ENCODE peak calls at places on chromosomes 3 and 15, in seven cellular contexts. One of them, this sample, is unnamed.
A peak's percentile ranks its signal among the peaks of the same experiment; 100 is the strongest.

GRCh38 chr15:75249726-75250125 is 8.4 kb upstream of the GOLGA6C start:
- DNase-seq in astrocyte: no peak
- DNase-seq in ovary: no peak
- DNase-seq in brain microvascular endothelial cell: no peak
- DNase-seq in mesendoderm: no peak
- DNase-seq in spleen: no peak
- DNase-seq in dorsolateral prefrontal cortex: no peak
- DNase-seq in this sample: no peak

GRCh38 chr3:44114142-44114541 is 127.5 kb upstream of the TOPAZ1 start:
- DNase-seq in astrocyte: no peak
- DNase-seq in ovary: no peak
- DNase-seq in brain microvascular endothelial cell: peak; percentile 40
- DNase-seq in mesendoderm: peak; percentile 74
- DNase-seq in spleen: peak; percentile 81
- DNase-seq in dorsolateral prefrontal cortex: peak; percentile 58
- DNase-seq in this sample: no peak

GRCh38 chr3:148992027-148992634 is 791 bp downstream of the GYG1 start:
- DNase-seq in astrocyte: no peak
- DNase-seq in ovary: peak; percentile 63
- DNase-seq in brain microvascular endothelial cell: peak; percentile 29
- DNase-seq in mesendoderm: peak; percentile 40
- DNase-seq in spleen: peak; percentile 92
- DNase-seq in dorsolateral prefrontal cortex: peak; percentile 49
- DNase-seq in this sample: peak; percentile 20

GRCh38 chr15:61499371-61499770 is 270.3 kb upstream of the RORA start:
- DNase-seq in astrocyte: peak; percentile 5
- DNase-seq in ovary: no peak
- DNase-seq in brain microvascular endothelial cell: no peak
- DNase-seq in mesendoderm: no peak
- DNase-seq in spleen: no peak
- DNase-seq in dorsolateral prefrontal cortex: no peak
- DNase-seq in this sample: no peak

GRCh38 chr3:184726497-184726896 is 14.6 kb upstream of the MAGEF1 start:
- DNase-seq in astrocyte: no peak
- DNase-seq in ovary: no peak
- DNase-seq in brain microvascular endothelial cell: no peak
- DNase-seq in mesendoderm: no peak
- DNase-seq in spleen: no peak
- DNase-seq in dorsolateral prefrontal cortex: no peak
- DNase-seq in this sample: no peak

GRCh38 chr3:65402597-65402996 is 636.1 kb downstream of the MAGI1 start:
- DNase-seq in astrocyte: peak; percentile 82
- DNase-seq in ovary: no peak
- DNase-seq in brain microvascular endothelial cell: peak; percentile 71
- DNase-seq in mesendoderm: peak; percentile 79
- DNase-seq in spleen: no peak
- DNase-seq in dorsolateral prefrontal cortex: peak; percentile 49
- DNase-seq in this sample: peak; percentile 26

GRCh38 chr3:127387556-127388153 is 99.8 kb upstream of the PRR20G start:
- DNase-seq in astrocyte: no peak
- DNase-seq in ovary: no peak
- DNase-seq in brain microvascular endothelial cell: no peak
- DNase-seq in mesendoderm: no peak
- DNase-seq in spleen: peak; percentile 46
- DNase-seq in dorsolateral prefrontal cortex: no peak
- DNase-seq in this sample: no peak

GRCh38 chr3:193028283-193028682 is 110.6 kb upstream of the MB21D2 start:
- DNase-seq in astrocyte: no peak
- DNase-seq in ovary: no peak
- DNase-seq in brain microvascular endothelial cell: no peak
- DNase-seq in mesendoderm: peak; percentile 42
- DNase-seq in spleen: no peak
- DNase-seq in dorsolateral prefrontal cortex: no peak
- DNase-seq in this sample: no peak

GRCh38 chr3:32220006-32220405 is 18.5 kb upstream of the CMTM8 start:
- DNase-seq in astrocyte: peak; percentile 86
- DNase-seq in ovary: no peak
- DNase-seq in brain microvascular endothelial cell: no peak
- DNase-seq in mesendoderm: no peak
- DNase-seq in spleen: no peak
- DNase-seq in dorsolateral prefrontal cortex: no peak
- DNase-seq in this sample: no peak

GRCh38 chr15:99692825-99693224 is 40.4 kb downstream of the LYSMD4 start:
- DNase-seq in astrocyte: no peak
- DNase-seq in ovary: no peak
- DNase-seq in brain microvascular endothelial cell: no peak
- DNase-seq in mesendoderm: peak; percentile 14
- DNase-seq in spleen: no peak
- DNase-seq in dorsolateral prefrontal cortex: no peak
- DNase-seq in this sample: no peak

GRCh38 chr15:57376695-57377477 is 581 bp downstream of the CGNL1 start:
- DNase-seq in astrocyte: no peak
- DNase-seq in ovary: peak; percentile 55
- DNase-seq in brain microvascular endothelial cell: no peak
- DNase-seq in mesendoderm: peak; percentile 65
- DNase-seq in spleen: no peak
- DNase-seq in dorsolateral prefrontal cortex: no peak
- DNase-seq in this sample: no peak
- H3K27ac ChIP-seq in astrocyte: no peak overlapping the region
- H3K27ac ChIP-seq in ovary: peak overlapping the region; percentile 48
- H3K27ac ChIP-seq in brain microvascular endothelial cell: no peak overlapping the region
- H3K27ac ChIP-seq in mesendoderm: peak overlapping the region; percentile 28
- H3K27ac ChIP-seq in spleen: no peak overlapping the region
- H3K27ac ChIP-seq in dorsolateral prefrontal cortex: peak overlapping the region; percentile 53
- H3K27ac ChIP-seq in this sample: peak overlapping the region; percentile 40

GRCh38 chr3:123444023-123444422 is 4.9 kb downstream of the ADCY5 start:
- DNase-seq in astrocyte: no peak
- DNase-seq in ovary: no peak
- DNase-seq in brain microvascular endothelial cell: no peak
- DNase-seq in mesendoderm: peak; percentile 39
- DNase-seq in spleen: no peak
- DNase-seq in dorsolateral prefrontal cortex: peak; percentile 65
- DNase-seq in this sample: no peak

GRCh38 chr3:123446210-123446609 is 2.7 kb downstream of the ADCY5 start:
- DNase-seq in astrocyte: no peak
- DNase-seq in ovary: no peak
- DNase-seq in brain microvascular endothelial cell: no peak
- DNase-seq in mesendoderm: no peak
- DNase-seq in spleen: peak; percentile 22
- DNase-seq in dorsolateral prefrontal cortex: no peak
- DNase-seq in this sample: no peak

GRCh38 chr3:123445702-123446101 is 3.2 kb downstream of the ADCY5 start:
- DNase-seq in astrocyte: no peak
- DNase-seq in ovary: no peak
- DNase-seq in brain microvascular endothelial cell: no peak
- DNase-seq in mesendoderm: no peak
- DNase-seq in spleen: no peak
- DNase-seq in dorsolateral prefrontal cortex: no peak
- DNase-seq in this sample: no peak

GRCh38 chr3:123442908-123443307 is 6.0 kb downstream of the ADCY5 start:
- DNase-seq in astrocyte: no peak
- DNase-seq in ovary: no peak
- DNase-seq in brain microvascular endothelial cell: no peak
- DNase-seq in mesendoderm: no peak
- DNase-seq in spleen: no peak
- DNase-seq in dorsolateral prefrontal cortex: no peak
- DNase-seq in this sample: no peak

GRCh38 chr3:123444744-123445143 is 4.1 kb downstream of the ADCY5 start:
- DNase-seq in astrocyte: no peak
- DNase-seq in ovary: no peak
- DNase-seq in brain microvascular endothelial cell: no peak
- DNase-seq in mesendoderm: no peak
- DNase-seq in spleen: no peak
- DNase-seq in dorsolateral prefrontal cortex: no peak
- DNase-seq in this sample: no peak
- H3K27me3 ChIP-seq in astrocyte: peaks cover 48% of the 10 kb centered on the region
- H3K27me3 ChIP-seq in ovary: no peaks in the 10 kb centered on the region
- H3K27me3 ChIP-seq in brain microvascular endothelial cell: peaks cover 52% of the 10 kb centered on the region
- H3K27me3 ChIP-seq in mesendoderm: peaks cover 3% of the 10 kb centered on the region
- H3K27me3 ChIP-seq in spleen: peaks cover 51% of the 10 kb centered on the region
- H3K27me3 ChIP-seq in dorsolateral prefrontal cortex: no peaks in the 10 kb centered on the region
- H3K27me3 ChIP-seq in this sample: no peaks in the 10 kb centered on the region

GRCh38 chr3:194154346-194154745 is 18.4 kb downstream of the HES1 start:
- DNase-seq in astrocyte: no peak
- DNase-seq in ovary: no peak
- DNase-seq in brain microvascular endothelial cell: no peak
- DNase-seq in mesendoderm: no peak
- DNase-seq in spleen: no peak
- DNase-seq in dorsolateral prefrontal cortex: no peak
- DNase-seq in this sample: no peak

GRCh38 chr3:194148383-194148782 is 12.4 kb downstream of the HES1 start:
- DNase-seq in astrocyte: peak; percentile 58
- DNase-seq in ovary: no peak
- DNase-seq in brain microvascular endothelial cell: peak; percentile 56
- DNase-seq in mesendoderm: no peak
- DNase-seq in spleen: no peak
- DNase-seq in dorsolateral prefrontal cortex: no peak
- DNase-seq in this sample: no peak

GRCh38 chr3:194147679-194148078 is 11.7 kb downstream of the HES1 start:
- DNase-seq in astrocyte: no peak
- DNase-seq in ovary: no peak
- DNase-seq in brain microvascular endothelial cell: no peak
- DNase-seq in mesendoderm: no peak
- DNase-seq in spleen: no peak
- DNase-seq in dorsolateral prefrontal cortex: no peak
- DNase-seq in this sample: no peak

GRCh38 chr3:194145702-194146101 is 9.8 kb downstream of the HES1 start:
- DNase-seq in astrocyte: no peak
- DNase-seq in ovary: no peak
- DNase-seq in brain microvascular endothelial cell: no peak
- DNase-seq in mesendoderm: no peak
- DNase-seq in spleen: no peak
- DNase-seq in dorsolateral prefrontal cortex: no peak
- DNase-seq in this sample: no peak

DNA sequence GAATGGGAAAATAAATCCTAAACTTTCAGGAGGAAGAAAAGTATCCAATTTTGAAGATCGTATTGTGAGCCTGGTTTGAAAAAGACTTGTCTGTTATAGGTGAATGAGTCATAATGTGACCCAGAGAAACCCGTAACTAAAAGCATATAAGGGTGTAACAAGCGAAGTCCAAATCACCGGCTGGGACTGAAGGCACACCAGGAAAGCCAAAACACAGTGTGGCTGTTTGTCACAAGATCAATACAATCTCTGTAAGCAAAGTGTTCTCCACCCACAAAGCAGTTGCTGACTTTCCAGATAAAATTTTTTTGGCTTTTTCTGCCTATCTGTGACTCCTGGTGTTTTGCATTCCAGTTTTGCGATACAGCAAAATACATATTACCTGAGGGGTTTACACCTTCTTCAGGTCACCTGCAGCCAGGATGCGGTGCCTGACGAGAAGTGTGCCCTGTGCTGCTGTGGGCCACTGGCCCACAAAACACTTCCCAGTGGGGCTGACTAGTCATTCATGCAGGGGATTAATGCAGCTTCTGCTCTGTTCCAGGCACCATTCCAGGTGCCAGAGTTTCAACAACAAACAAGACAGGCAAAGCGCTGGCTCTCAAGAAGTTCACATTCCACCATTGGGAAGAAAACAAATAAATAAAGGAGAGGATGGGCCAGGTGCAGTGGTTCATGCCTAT is 14.4 kb downstream of the HES1 start:
- DNase-seq in astrocyte: no peak
- DNase-seq in ovary: no peak
- DNase-seq in brain microvascular endothelial cell: no peak
- DNase-seq in mesendoderm: no peak
- DNase-seq in spleen: no peak
- DNase-seq in dorsolateral prefrontal cortex: no peak
- DNase-seq in this sample: no peak
- H3K27ac ChIP-seq in astrocyte: no peak overlapping the region
- H3K27ac ChIP-seq in ovary: no peak overlapping the region
- H3K27ac ChIP-seq in brain microvascular endothelial cell: no peak overlapping the region
- H3K27ac ChIP-seq in mesendoderm: no peak overlapping the region
- H3K27ac ChIP-seq in spleen: no peak overlapping the region
- H3K27ac ChIP-seq in dorsolateral prefrontal cortex: no peak overlapping the region
- H3K27ac ChIP-seq in this sample: no peak overlapping the region

DNA sequence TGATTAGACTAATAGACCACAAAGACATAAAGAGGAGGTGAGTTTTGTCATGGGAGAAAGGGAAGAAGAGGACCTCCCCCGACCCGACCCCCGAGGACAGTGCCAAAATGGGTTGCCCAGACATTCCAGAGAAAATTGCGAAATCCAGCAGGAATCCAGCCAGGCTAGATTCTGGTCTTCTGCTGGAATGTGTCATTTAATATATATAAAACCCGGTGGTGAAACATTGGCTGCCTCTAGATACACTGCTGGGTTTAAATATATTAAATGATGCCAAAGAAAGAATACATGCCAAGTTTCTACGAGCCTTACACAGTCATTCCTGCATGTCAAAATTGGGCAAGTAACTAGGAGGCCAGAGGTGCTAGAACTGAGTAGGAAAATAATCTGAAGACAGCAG is 45.3 kb upstream of the SPESP1 start:
- DNase-seq in astrocyte: peak; percentile 42
- DNase-seq in ovary: no peak
- DNase-seq in brain microvascular endothelial cell: peak; percentile 28
- DNase-seq in mesendoderm: peak; percentile 80
- DNase-seq in spleen: no peak
- DNase-seq in dorsolateral prefrontal cortex: no peak
- DNase-seq in this sample: no peak
- H3K27me3 ChIP-seq in astrocyte: peaks cover 2% of the 10 kb centered on the region
- H3K27me3 ChIP-seq in ovary: no peaks in the 10 kb centered on the region
- H3K27me3 ChIP-seq in brain microvascular endothelial cell: no peaks in the 10 kb centered on the region
- H3K27me3 ChIP-seq in mesendoderm: no peaks in the 10 kb centered on the region
- H3K27me3 ChIP-seq in spleen: no peaks in the 10 kb centered on the region
- H3K27me3 ChIP-seq in dorsolateral prefrontal cortex: no peaks in the 10 kb centered on the region
- H3K27me3 ChIP-seq in this sample: no peaks in the 10 kb centered on the region

GRCh38 chr3:157542711-157543485 is 39.7 kb upstream of the VEPH1 start:
- DNase-seq in astrocyte: peak; percentile 65
- DNase-seq in ovary: no peak
- DNase-seq in brain microvascular endothelial cell: peak; percentile 55
- DNase-seq in mesendoderm: peak; percentile 70
- DNase-seq in spleen: no peak
- DNase-seq in dorsolateral prefrontal cortex: no peak
- DNase-seq in this sample: no peak
- H3K27ac ChIP-seq in astrocyte: no peak overlapping the region
- H3K27ac ChIP-seq in ovary: no peak overlapping the region
- H3K27ac ChIP-seq in brain microvascular endothelial cell: no peak overlapping the region
- H3K27ac ChIP-seq in mesendoderm: no peak overlapping the region
- H3K27ac ChIP-seq in spleen: no peak overlapping the region
- H3K27ac ChIP-seq in dorsolateral prefrontal cortex: no peak overlapping the region
- H3K27ac ChIP-seq in this sample: no peak overlapping the region

GRCh38 chr15:60002528-60003218 is 1.4 kb upstream of the FOXB1 start:
- DNase-seq in astrocyte: no peak
- DNase-seq in ovary: no peak
- DNase-seq in brain microvascular endothelial cell: no peak
- DNase-seq in mesendoderm: no peak
- DNase-seq in spleen: no peak
- DNase-seq in dorsolateral prefrontal cortex: no peak
- DNase-seq in this sample: no peak
- H3K27me3 ChIP-seq in astrocyte: peaks cover 98% of the 10 kb centered on the region
- H3K27me3 ChIP-seq in ovary: peaks cover 9% of the 10 kb centered on the region
- H3K27me3 ChIP-seq in brain microvascular endothelial cell: peaks cover 91% of the 10 kb centered on the region
- H3K27me3 ChIP-seq in mesendoderm: peaks cover 50% of the 10 kb centered on the region
- H3K27me3 ChIP-seq in spleen: peaks cover 100% of the 10 kb centered on the region
- H3K27me3 ChIP-seq in dorsolateral prefrontal cortex: peaks cover 99% of the 10 kb centered on the region
- H3K27me3 ChIP-seq in this sample: peaks cover 62% of the 10 kb centered on the region

GRCh38 chr15:101692799-101693198 is 31.5 kb downstream of the TARS3 start:
- DNase-seq in astrocyte: no peak
- DNase-seq in ovary: no peak
- DNase-seq in brain microvascular endothelial cell: no peak
- DNase-seq in mesendoderm: no peak
- DNase-seq in spleen: no peak
- DNase-seq in dorsolateral prefrontal cortex: no peak
- DNase-seq in this sample: no peak
- H3K27ac ChIP-seq in astrocyte: no peak overlapping the region
- H3K27ac ChIP-seq in ovary: no peak overlapping the region
- H3K27ac ChIP-seq in brain microvascular endothelial cell: no peak overlapping the region
- H3K27ac ChIP-seq in mesendoderm: no peak overlapping the region
- H3K27ac ChIP-seq in spleen: no peak overlapping the region
- H3K27ac ChIP-seq in dorsolateral prefrontal cortex: no peak overlapping the region
- H3K27ac ChIP-seq in this sample: no peak overlapping the region